ENCODE peak calls at places on chromosomes 1 and 21, in six cellular contexts. G is neural progenitor cell, J is heart left ventricle, I is BJ, U is AG10803, A is bronchial epithelial cell. R is an unnamed sample.

GRCh38 chr1:119275145-119275929 is 93.2 kb upstream of the HAO2 start:
- DNase-seq in G (peak; percentile 79), J (peak; percentile 16), I (no peak), U (peak; percentile 75), A (peak; percentile 66), R (no peak)

GRCh38 chr1:100585774-100586173 is 47.8 kb downstream of the GPR88 start:
- DNase-seq in G (no peak), J (no peak), I (peak; percentile 23), U (peak; percentile 65), A (no peak), R (no peak)

GRCh38 chr1:240101737-240102136 is 10.1 kb downstream of the FMN2 start:
- DNase-seq in G (no peak), J (no peak), I (no peak), U (no peak), A (no peak), R (no peak)

GRCh38 chr1:39268112-39268581 is 63.7 kb downstream of the MACF1 start:
- DNase-seq in G (peak; percentile 64), J (peak; percentile 62), I (peak; percentile 68), U (peak; percentile 86), A (peak; percentile 64), R (no peak)

GRCh38 chr1:110150330-110151174 is at the start of gene SLC6A17:
- DNase-seq in G (peak; percentile 75), J (no peak), I (no peak), U (peak; percentile 54), A (peak; percentile 57), R (peak; percentile 42)

GRCh38 chr1:26771643-26772321 is 16.0 kb upstream of the PIGV start:
- DNase-seq in G (no peak), J (no peak), I (peak; percentile 97), U (peak; percentile 98), A (peak; percentile 88), R (no peak)

GRCh38 chr1:228081578-228082259 is 789 bp upstream of the ARF1 start:
- DNase-seq in G (peak; percentile 75), J (no peak), I (no peak), U (no peak), A (no peak), R (no peak)

GRCh38 chr1:27342391-27342777 is 562 bp downstream of the SYTL1 start:
- DNase-seq in G (no peak), J (no peak), I (no peak), U (no peak), A (no peak), R (peak; percentile 53)

GRCh38 chr1:30655672-30656071 is 67.7 kb downstream of the MATN1 start:
- DNase-seq in G (no peak), J (no peak), I (no peak), U (no peak), A (no peak), R (no peak)

GRCh38 chr1:85258536-85259117 is 835 bp downstream of the C1orf52 start:
- DNase-seq in G (peak; percentile 88), J (no peak), I (no peak), U (peak; percentile 62), A (no peak), R (no peak)
- TF ChIP-seq CTCF in G (peak; percentile 44), J (no peak), I (peak; percentile 25), U (peak; percentile 27), A (no peak), R (no peak)

GRCh38 chr1:180899262-180899661 is 13.4 kb upstream of the KIAA1614 start:
- DNase-seq in G (no peak), J (no peak), I (no peak), U (peak; percentile 25), A (no peak), R (no peak)
- TF ChIP-seq CTCF in G (no peak), J (no peak), I (no peak), U (no peak), A (no peak), R (no peak)

GRCh38 chr21:42079008-42079938 is 8.2 kb downstream of the UMODL1 start:
- DNase-seq in G (no peak), J (no peak), I (no peak), U (no peak), A (peak; percentile 67), R (no peak)
- TF ChIP-seq CTCF in G (no peak), J (no peak), I (no peak), U (no peak), A (no peak), R (no peak)

GRCh38 chr1:37931493-37932158 is 15.2 kb downstream of the INPP5B start:
- DNase-seq in G (peak; percentile 99), J (peak; percentile 97), I (peak; percentile 68), U (peak; percentile 88), A (peak; percentile 91), R (peak; percentile 96)
- TF ChIP-seq CTCF in G (no peak), J (no peak), I (no peak), U (no peak), A (no peak), R (no peak)

DNA sequence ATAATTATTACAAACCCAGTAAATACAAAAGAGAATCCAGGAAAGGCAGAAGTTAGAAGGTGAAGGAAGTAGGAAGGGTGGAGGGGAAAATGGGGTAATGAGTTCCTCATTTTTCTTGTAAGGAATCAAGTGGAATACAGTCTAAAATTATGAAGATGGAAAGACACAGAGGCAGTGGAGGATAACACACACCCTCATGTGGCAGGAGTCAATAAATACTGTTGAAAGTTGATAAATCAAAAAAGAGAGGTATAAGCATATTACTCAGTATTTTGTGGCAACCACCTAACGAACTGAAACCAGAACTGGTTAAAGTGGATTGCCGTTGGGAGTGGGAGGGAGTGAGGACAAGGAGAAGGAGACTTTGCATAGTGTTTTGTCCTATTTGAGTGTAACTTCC is 78.6 kb upstream of the SLC44A3 start:
- DNase-seq in G (no peak), J (no peak), I (no peak), U (no peak), A (no peak), R (no peak)
- TF ChIP-seq CTCF in G (no peak), J (no peak), I (no peak), U (no peak), A (no peak), R (no peak)

GRCh38 chr1:157141212-157141855 is 3.1 kb upstream of the ETV3 start:
- DNase-seq in G (no peak), J (no peak), I (no peak), U (no peak), A (no peak), R (no peak)
- TF ChIP-seq CTCF in G (no peak), J (no peak), I (no peak), U (no peak), A (no peak), R (no peak)

GRCh38 chr1:63323866-63324778 is 1.8 kb downstream of the FOXD3 start:
- DNase-seq in G (peak; percentile 81), J (no peak), I (no peak), U (no peak), A (no peak), R (peak; percentile 26)

GRCh38 chr1:63327417-63328139 is 5.2 kb downstream of the FOXD3 start:
- DNase-seq in G (peak; percentile 90), J (no peak), I (no peak), U (peak; percentile 35), A (peak; percentile 25), R (no peak)

GRCh38 chr1:63326473-63327380 is 4.4 kb downstream of the FOXD3 start:
- DNase-seq in G (peak; percentile 51), J (no peak), I (no peak), U (no peak), A (no peak), R (no peak)

GRCh38 chr1:63324779-63325119 is 2.4 kb downstream of the FOXD3 start:
- DNase-seq in G (no peak), J (no peak), I (no peak), U (no peak), A (no peak), R (no peak)

GRCh38 chr1:63326106-63326472 is 3.7 kb downstream of the FOXD3 start:
- DNase-seq in G (peak; percentile 68), J (no peak), I (no peak), U (no peak), A (no peak), R (peak; percentile 9)
- TF ChIP-seq CTCF in G (no peak), J (no peak), I (no peak), U (no peak), A (no peak), R (no peak)

DNA sequence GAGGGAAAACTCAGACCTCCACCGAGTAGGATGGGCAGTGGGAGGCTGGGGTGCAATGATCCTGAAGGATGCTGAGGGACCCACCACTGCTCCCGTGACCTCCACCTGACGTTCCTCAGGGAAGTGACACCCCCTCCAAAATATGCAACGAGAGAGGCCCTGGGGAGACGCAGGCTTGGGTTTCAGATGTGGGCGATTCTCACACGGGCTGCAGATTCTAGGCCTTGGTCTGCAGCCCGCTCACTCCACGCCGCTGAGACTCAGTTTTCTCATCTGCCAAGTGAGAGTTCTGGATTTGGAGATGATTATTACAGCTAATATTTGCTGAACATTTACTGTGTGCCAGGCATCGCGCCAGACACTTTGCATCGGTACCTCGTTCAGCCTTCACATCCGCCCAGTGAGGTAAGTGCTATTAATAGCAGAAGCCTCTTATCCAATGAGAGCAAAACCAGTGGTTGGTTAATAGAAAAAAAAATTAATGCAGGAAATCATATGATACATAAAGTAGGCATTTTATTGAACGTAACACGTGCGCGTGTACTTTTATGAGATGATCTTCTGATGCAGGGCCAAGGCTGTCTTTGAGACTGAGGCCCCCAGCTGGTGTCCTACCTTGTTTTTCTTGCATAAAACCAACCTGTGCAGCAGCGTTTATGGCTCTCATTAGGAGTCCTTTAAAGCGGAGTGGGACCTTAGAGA is 102.0 kb upstream of the RUNX3 start:
- DNase-seq in G (no peak), J (peak; percentile 34), I (no peak), U (no peak), A (peak; percentile 88), R (peak; percentile 86)
- TF ChIP-seq CTCF in G (no peak), J (no peak), I (no peak), U (no peak), A (no peak), R (peak; percentile 38)

DNA sequence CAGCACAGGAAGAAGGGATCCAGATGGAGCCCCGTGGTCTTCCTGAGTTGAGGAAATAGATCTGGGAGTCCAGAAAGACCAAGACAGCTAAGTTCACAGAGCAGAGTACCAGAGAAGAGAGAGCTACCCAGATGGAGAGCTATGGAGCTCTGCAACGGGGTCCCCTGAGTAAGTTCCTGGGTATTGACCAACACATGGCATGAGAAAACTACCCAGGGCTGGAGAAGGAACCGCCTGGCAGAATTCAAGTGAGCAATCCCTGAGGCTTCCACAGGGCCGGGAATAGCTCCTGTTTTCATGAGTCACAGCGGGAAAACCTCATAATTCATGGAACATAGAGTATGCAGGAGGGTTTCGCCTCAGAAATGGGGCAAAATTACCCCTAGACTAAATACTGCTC is 19.7 kb downstream of the STPG1 start:
- DNase-seq in G (no peak), J (no peak), I (no peak), U (peak; percentile 84), A (peak; percentile 85), R (no peak)
- TF ChIP-seq CTCF in G (no peak), J (no peak), I (no peak), U (no peak), A (no peak), R (no peak)